ENCODE peak calls at places on chromosomes 4 and X, in six cellular contexts. U is smooth muscle cell of the brain vasculature, Y is T-helper 1 cell, O is nephron progenitor cell, S is GM10248, B is iris pigment epithelial cell. F is an unnamed sample.

GRCh38 chr4:27366424-27366823 is 505.8 kb downstream of the STIM2 start:
- DNase-seq in U (no peak), Y (no peak), O (no peak), S (no peak), B (peak), F (no peak)

GRCh38 chr4:38967260-38968095 is 64.7 kb downstream of the TMEM156 start:
- DNase-seq in U (peak), Y (no peak), O (no peak), S (no peak), B (peak), F (no peak)

GRCh38 chrX:11474576-11474975 is 181.4 kb downstream of the AMELX start:
- DNase-seq in U (no peak), Y (no peak), O (no peak), S (no peak), B (no peak), F (no peak)

GRCh38 chrX:723781-724180 is 93.2 kb downstream of the SHOX start:
- DNase-seq in U (no peak), Y (no peak), O (no peak), S (no peak), B (no peak), F (no peak)

GRCh38 chr4:56139241-56139827 is 190.6 kb downstream of the CEP135 start:
- DNase-seq in U (no peak), Y (no peak), O (no peak), S (no peak), B (no peak), F (no peak)

GRCh38 chr4:176193898-176194297 is 1.5 kb downstream of the SPATA4 start:
- DNase-seq in U (no peak), Y (no peak), O (no peak), S (no peak), B (peak), F (no peak)

GRCh38 chrX:137916090-137916746 is 350.3 kb downstream of the ZIC3 start:
- DNase-seq in U (no peak), Y (no peak), O (no peak), S (no peak), B (no peak), F (no peak)

GRCh38 chrX:46260502-46260901 is 284.7 kb downstream of the ZNF674 start:
- DNase-seq in U (no peak), Y (no peak), O (no peak), S (no peak), B (no peak), F (no peak)

GRCh38 chrX:118554511-118554910 is 58.9 kb downstream of the DOCK11 start:
- DNase-seq in U (no peak), Y (no peak), O (no peak), S (no peak), B (no peak), F (no peak)

GRCh38 chrX:135421537-135421931 is 210 bp upstream of the SMIM10L2A start:
- DNase-seq in U (peak), Y (peak), O (peak), S (peak), B (peak), F (peak)

GRCh38 chrX:65750674-65751469 is 83.4 kb downstream of the MSN start:
- DNase-seq in U (no peak), Y (no peak), O (no peak), S (peak), B (no peak), F (peak)

GRCh38 chr4:73891739-73892405 is 22.7 kb downstream of the CXCL1 start:
- DNase-seq in U (peak), Y (no peak), O (no peak), S (no peak), B (peak), F (no peak)

GRCh38 chr4:180500146-180500545 is 1743.1 kb upstream of the TENM3 start:
- DNase-seq in U (no peak), Y (no peak), O (no peak), S (no peak), B (no peak), F (no peak)

GRCh38 chr4:100517864-100518341 is at the start of gene EMCN:
- DNase-seq in U (peak), Y (no peak), O (no peak), S (no peak), B (no peak), F (no peak)

GRCh38 chrX:41935827-41936226 is 12.5 kb upstream of the CASK start:
- DNase-seq in U (no peak), Y (no peak), O (no peak), S (no peak), B (no peak), F (no peak)

GRCh38 chr4:142238589-142238988 is 602.2 kb downstream of the IL15 start:
- DNase-seq in U (no peak), Y (no peak), O (no peak), S (no peak), B (peak), F (no peak)

GRCh38 chr4:169243808-169244207 is 26.9 kb downstream of the SH3RF1 start:
- DNase-seq in U (no peak), Y (no peak), O (no peak), S (no peak), B (peak), F (no peak)

GRCh38 chr4:82891728-82892466 is 944 bp upstream of the SEC31A start:
- DNase-seq in U (no peak), Y (no peak), O (no peak), S (no peak), B (peak), F (no peak)

GRCh38 chrX:17584248-17584681 is 153.0 kb upstream of the SCML1 start:
- DNase-seq in U (no peak), Y (no peak), O (no peak), S (no peak), B (peak), F (no peak)

GRCh38 chr4:156685308-156685707 is 286.3 kb downstream of the PDGFC start:
- DNase-seq in U (no peak), Y (no peak), O (no peak), S (no peak), B (peak), F (no peak)

GRCh38 chr4:101205878-101206277 is 141.4 kb downstream of the PPP3CA start:
- DNase-seq in U (no peak), Y (no peak), O (no peak), S (peak), B (peak), F (no peak)

GRCh38 chrX:133838761-133839676 is 146.4 kb downstream of the GPC3 start:
- DNase-seq in U (peak), Y (no peak), O (peak), S (peak), B (peak), F (no peak)

GRCh38 chr4:30396772-30397475 is 323.2 kb upstream of the PCDH7 start:
- DNase-seq in U (no peak), Y (no peak), O (no peak), S (no peak), B (peak), F (no peak)

GRCh38 chr4:4776335-4776734 is 83.1 kb upstream of the MSX1 start:
- DNase-seq in U (no peak), Y (no peak), O (no peak), S (no peak), B (no peak), F (no peak)

GRCh38 chrX:38189431-38190128 is 31.1 kb downstream of the SRPX start:
- DNase-seq in U (no peak), Y (no peak), O (no peak), S (no peak), B (no peak), F (no peak)

GRCh38 chrX:17374619-17375360 is at the start of gene NHS:
- DNase-seq in U (no peak), Y (no peak), O (peak), S (no peak), B (peak), F (no peak)

GRCh38 chr4:134636332-134637055 is 434.9 kb upstream of the PABPC4L start:
- DNase-seq in U (no peak), Y (no peak), O (no peak), S (no peak), B (no peak), F (no peak)

GRCh38 chrX:39877919-39878318 is 219.8 kb downstream of the BCOR start:
- DNase-seq in U (no peak), Y (no peak), O (no peak), S (no peak), B (no peak), F (no peak)

GRCh38 chrX:1249101-1249887 is 19.3 kb upstream of the CSF2RA start:
- DNase-seq in U (no peak), Y (no peak), O (peak), S (peak), B (peak), F (peak)

GRCh38 chrX:16827225-16827624 is 41.0 kb downstream of the TXLNG start:
- DNase-seq in U (no peak), Y (no peak), O (no peak), S (no peak), B (peak), F (no peak)

GRCh38 chrX:101079736-101080135 is 1.1 kb downstream of the TMEM35A start:
- DNase-seq in U (no peak), Y (no peak), O (peak), S (no peak), B (no peak), F (no peak)

GRCh38 chr4:172992648-172993356 is 175.8 kb upstream of the GALNT7 start:
- DNase-seq in U (no peak), Y (no peak), O (no peak), S (no peak), B (no peak), F (no peak)

GRCh38 chr4:137819964-137820383 is 287.7 kb upstream of the PCDH18 start:
- DNase-seq in U (peak), Y (no peak), O (no peak), S (peak), B (peak), F (no peak)

GRCh38 chr4:95761871-95762270 is 78.0 kb upstream of the PDHA2 start:
- DNase-seq in U (peak), Y (no peak), O (no peak), S (no peak), B (peak), F (no peak)

GRCh38 chr4:182286035-182286434 is 42.8 kb downstream of the TENM3 start:
- DNase-seq in U (no peak), Y (no peak), O (no peak), S (no peak), B (peak), F (no peak)

GRCh38 chr4:173448557-173448918 is 49.6 kb upstream of the SCRG1 start:
- DNase-seq in U (no peak), Y (no peak), O (no peak), S (no peak), B (no peak), F (no peak)

F was measured in T-cell.